ENCODE peak calls at places on chromosomes 11 and 22, in six cellular contexts. One of them, this sample, is unnamed.

GRCh38 chr11:92473736-92474135 is 249.1 kb downstream of the FAT3 start:
- DNase-seq in HCT116: no peak
- DNase-seq in H1: no peak
- DNase-seq in K562: no peak
- DNase-seq in GM12878: no peak
- DNase-seq in NT2/D1: no peak
- DNase-seq in this sample: no peak

GRCh38 chr11:64787526-64788320 is 9.4 kb upstream of the SF1 start:
- DNase-seq in HCT116: no peak
- DNase-seq in H1: peak; percentile 89
- DNase-seq in K562: peak; percentile 79
- DNase-seq in GM12878: no peak
- DNase-seq in NT2/D1: no peak
- DNase-seq in this sample: peak; percentile 41

GRCh38 chr11:101848262-101848661 is 66.5 kb upstream of the CEP126 start:
- DNase-seq in HCT116: no peak
- DNase-seq in H1: no peak
- DNase-seq in K562: no peak
- DNase-seq in GM12878: no peak
- DNase-seq in NT2/D1: no peak
- DNase-seq in this sample: peak; percentile 20

GRCh38 chr22:44037519-44038370 is 13.6 kb downstream of the PARVB start:
- DNase-seq in HCT116: peak; percentile 69
- DNase-seq in H1: no peak
- DNase-seq in K562: no peak
- DNase-seq in GM12878: no peak
- DNase-seq in NT2/D1: no peak
- DNase-seq in this sample: no peak

GRCh38 chr11:69744435-69744834 is 30.7 kb downstream of the FGF4 start:
- DNase-seq in HCT116: no peak
- DNase-seq in H1: no peak
- DNase-seq in K562: no peak
- DNase-seq in GM12878: no peak
- DNase-seq in NT2/D1: peak; percentile 78
- DNase-seq in this sample: peak; percentile 69

GRCh38 chr11:36156486-36157150 is 132.6 kb downstream of the COMMD9 start:
- DNase-seq in HCT116: no peak
- DNase-seq in H1: no peak
- DNase-seq in K562: no peak
- DNase-seq in GM12878: no peak
- DNase-seq in NT2/D1: no peak
- DNase-seq in this sample: no peak

GRCh38 chr11:83044958-83045712 is 26.6 kb downstream of the RAB30 start:
- DNase-seq in HCT116: no peak
- DNase-seq in H1: no peak
- DNase-seq in K562: peak; percentile 18
- DNase-seq in GM12878: no peak
- DNase-seq in NT2/D1: no peak
- DNase-seq in this sample: no peak

GRCh38 chr11:106076421-106076922 is 675 bp downstream of the KBTBD3 start:
- DNase-seq in HCT116: no peak
- DNase-seq in H1: no peak
- DNase-seq in K562: no peak
- DNase-seq in GM12878: no peak
- DNase-seq in NT2/D1: no peak
- DNase-seq in this sample: no peak

GRCh38 chr11:120284272-120284671 is 40.8 kb upstream of the TLCD5 start:
- DNase-seq in HCT116: no peak
- DNase-seq in H1: no peak
- DNase-seq in K562: no peak
- DNase-seq in GM12878: no peak
- DNase-seq in NT2/D1: no peak
- DNase-seq in this sample: peak; percentile 42

GRCh38 chr11:75245356-75246005 is 4.9 kb downstream of the TPBGL start:
- DNase-seq in HCT116: no peak
- DNase-seq in H1: no peak
- DNase-seq in K562: peak; percentile 38
- DNase-seq in GM12878: no peak
- DNase-seq in NT2/D1: no peak
- DNase-seq in this sample: peak; percentile 24

GRCh38 chr11:31240340-31240904 is 129.1 kb downstream of the DCDC1 start:
- DNase-seq in HCT116: peak; percentile 59
- DNase-seq in H1: no peak
- DNase-seq in K562: peak; percentile 24
- DNase-seq in GM12878: no peak
- DNase-seq in NT2/D1: peak; percentile 47
- DNase-seq in this sample: peak; percentile 59

GRCh38 chr22:38796262-38796957 is 2.5 kb upstream of the DNAL4 start:
- DNase-seq in HCT116: no peak
- DNase-seq in H1: no peak
- DNase-seq in K562: no peak
- DNase-seq in GM12878: no peak
- DNase-seq in NT2/D1: no peak
- DNase-seq in this sample: no peak

GRCh38 chr11:68430801-68431200 is 29.8 kb upstream of the PPP6R3 start:
- DNase-seq in HCT116: no peak
- DNase-seq in H1: no peak
- DNase-seq in K562: no peak
- DNase-seq in GM12878: no peak
- DNase-seq in NT2/D1: no peak
- DNase-seq in this sample: no peak

GRCh38 chr22:43255299-43255698 is 68.4 kb upstream of the TTLL12 start:
- DNase-seq in HCT116: no peak
- DNase-seq in H1: no peak
- DNase-seq in K562: no peak
- DNase-seq in GM12878: no peak
- DNase-seq in NT2/D1: no peak
- DNase-seq in this sample: no peak

GRCh38 chr22:32478994-32479393 is 4.4 kb downstream of the FBXO7 start:
- DNase-seq in HCT116: no peak
- DNase-seq in H1: no peak
- DNase-seq in K562: no peak
- DNase-seq in GM12878: no peak
- DNase-seq in NT2/D1: no peak
- DNase-seq in this sample: no peak

GRCh38 chr11:107545101-107545514 is 20.4 kb downstream of the ALKBH8 start:
- DNase-seq in HCT116: peak; percentile 76
- DNase-seq in H1: no peak
- DNase-seq in K562: no peak
- DNase-seq in GM12878: no peak
- DNase-seq in NT2/D1: no peak
- DNase-seq in this sample: no peak

GRCh38 chr11:19320764-19321163 is 80.0 kb upstream of the E2F8 start:
- DNase-seq in HCT116: no peak
- DNase-seq in H1: no peak
- DNase-seq in K562: no peak
- DNase-seq in GM12878: no peak
- DNase-seq in NT2/D1: no peak
- DNase-seq in this sample: no peak

GRCh38 chr22:50473088-50473487 is 1.7 kb downstream of the SBF1 start:
- DNase-seq in HCT116: peak; percentile 43
- DNase-seq in H1: no peak
- DNase-seq in K562: peak; percentile 34
- DNase-seq in GM12878: no peak
- DNase-seq in NT2/D1: no peak
- DNase-seq in this sample: peak; percentile 35

GRCh38 chr22:22865311-22866072 is 22.1 kb upstream of the IGLL5 start:
- DNase-seq in HCT116: no peak
- DNase-seq in H1: no peak
- DNase-seq in K562: no peak
- DNase-seq in GM12878: no peak
- DNase-seq in NT2/D1: no peak
- DNase-seq in this sample: no peak

GRCh38 chr11:120883404-120884135 is 140.3 kb upstream of the TBCEL start:
- DNase-seq in HCT116: no peak
- DNase-seq in H1: no peak
- DNase-seq in K562: no peak
- DNase-seq in GM12878: no peak
- DNase-seq in NT2/D1: no peak
- DNase-seq in this sample: no peak

GRCh38 chr22:23106906-23107367 is 34.9 kb downstream of the RSPH14 start:
- DNase-seq in HCT116: no peak
- DNase-seq in H1: no peak
- DNase-seq in K562: peak; percentile 66
- DNase-seq in GM12878: no peak
- DNase-seq in NT2/D1: no peak
- DNase-seq in this sample: peak; percentile 39

GRCh38 chr22:24003887-24004286 is 1.4 kb downstream of the GSTT4 start:
- DNase-seq in HCT116: no peak
- DNase-seq in H1: no peak
- DNase-seq in K562: no peak
- DNase-seq in GM12878: no peak
- DNase-seq in NT2/D1: no peak
- DNase-seq in this sample: no peak

GRCh38 chr11:35605691-35606090 is 12.6 kb upstream of the FJX1 start:
- DNase-seq in HCT116: no peak
- DNase-seq in H1: no peak
- DNase-seq in K562: no peak
- DNase-seq in GM12878: no peak
- DNase-seq in NT2/D1: no peak
- DNase-seq in this sample: no peak

GRCh38 chr22:26357281-26357680 is 71.8 kb upstream of the ASPHD2 start:
- DNase-seq in HCT116: no peak
- DNase-seq in H1: no peak
- DNase-seq in K562: no peak
- DNase-seq in GM12878: no peak
- DNase-seq in NT2/D1: no peak
- DNase-seq in this sample: no peak

GRCh38 chr22:37951305-37951704 is 2.1 kb downstream of the C22orf23 start:
- DNase-seq in HCT116: no peak
- DNase-seq in H1: no peak
- DNase-seq in K562: peak; percentile 32
- DNase-seq in GM12878: no peak
- DNase-seq in NT2/D1: no peak
- DNase-seq in this sample: peak; percentile 47

GRCh38 chr22:36002861-36003260 is 25.8 kb downstream of the RBFOX2 start:
- DNase-seq in HCT116: no peak
- DNase-seq in H1: no peak
- DNase-seq in K562: peak; percentile 8
- DNase-seq in GM12878: no peak
- DNase-seq in NT2/D1: no peak
- DNase-seq in this sample: no peak

GRCh38 chr11:81497202-81497804 is 1236.4 kb downstream of the FAM181B start:
- DNase-seq in HCT116: peak; percentile 0
- DNase-seq in H1: no peak
- DNase-seq in K562: peak; percentile 30
- DNase-seq in GM12878: no peak
- DNase-seq in NT2/D1: peak; percentile 35
- DNase-seq in this sample: peak; percentile 24

GRCh38 chr11:125166347-125166841 is 1.8 kb downstream of the PKNOX2 start:
- DNase-seq in HCT116: no peak
- DNase-seq in H1: peak; percentile 64
- DNase-seq in K562: no peak
- DNase-seq in GM12878: no peak
- DNase-seq in NT2/D1: no peak
- DNase-seq in this sample: no peak

GRCh38 chr11:9687736-9688494 is 24.0 kb downstream of the SWAP70 start:
- DNase-seq in HCT116: no peak
- DNase-seq in H1: no peak
- DNase-seq in K562: no peak
- DNase-seq in GM12878: no peak
- DNase-seq in NT2/D1: no peak
- DNase-seq in this sample: no peak

GRCh38 chr11:93251922-93252321 is 54.1 kb upstream of the SLC36A4 start:
- DNase-seq in HCT116: no peak
- DNase-seq in H1: no peak
- DNase-seq in K562: no peak
- DNase-seq in GM12878: no peak
- DNase-seq in NT2/D1: no peak
- DNase-seq in this sample: no peak

GRCh38 chr11:62560566-62561103 is 13.1 kb downstream of the EEF1G start:
- DNase-seq in HCT116: peak; percentile 92
- DNase-seq in H1: peak; percentile 89
- DNase-seq in K562: peak; percentile 85
- DNase-seq in GM12878: no peak
- DNase-seq in NT2/D1: peak; percentile 95
- DNase-seq in this sample: peak; percentile 91

GRCh38 chr11:100235085-100235484 is 452.0 kb upstream of the ARHGAP42 start:
- DNase-seq in HCT116: no peak
- DNase-seq in H1: no peak
- DNase-seq in K562: no peak
- DNase-seq in GM12878: no peak
- DNase-seq in NT2/D1: no peak
- DNase-seq in this sample: no peak
- TF ChIP-seq ZNF274 in HCT116: no peak
- TF ChIP-seq ZNF274 in H1: no peak
- TF ChIP-seq ZNF274 in K562: no peak
- TF ChIP-seq ZNF274 in GM12878: no peak
- TF ChIP-seq ZNF274 in NT2/D1: no peak
- TF ChIP-seq ZNF274 in this sample: no peak

GRCh38 chr11:104682241-104682640 is 216.0 kb downstream of the CASP12 start:
- DNase-seq in HCT116: no peak
- DNase-seq in H1: no peak
- DNase-seq in K562: no peak
- DNase-seq in GM12878: no peak
- DNase-seq in NT2/D1: no peak
- DNase-seq in this sample: no peak

GRCh38 chr11:104672897-104673296 is 225.4 kb downstream of the CASP12 start:
- DNase-seq in HCT116: no peak
- DNase-seq in H1: no peak
- DNase-seq in K562: no peak
- DNase-seq in GM12878: no peak
- DNase-seq in NT2/D1: no peak
- DNase-seq in this sample: no peak

DNA sequence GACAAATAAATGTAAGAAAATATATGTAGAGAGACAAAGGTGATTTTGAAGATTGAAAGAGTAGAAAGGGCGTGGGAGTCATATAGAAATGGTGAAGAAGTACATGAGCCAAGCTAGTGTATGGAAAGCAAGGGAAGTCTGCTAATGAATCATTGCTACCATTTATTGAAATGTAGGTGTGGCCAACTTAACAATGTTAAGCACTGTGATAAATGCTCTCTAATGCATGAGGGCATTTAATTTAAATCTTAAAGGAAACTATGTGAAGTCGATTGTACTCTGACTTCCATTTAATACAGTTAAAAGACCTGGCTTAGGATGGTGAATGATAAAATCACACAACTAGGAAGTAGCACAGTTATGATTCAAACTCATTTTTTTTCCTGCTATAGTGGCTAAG is 219.9 kb downstream of the CASP12 start:
- DNase-seq in HCT116: no peak
- DNase-seq in H1: no peak
- DNase-seq in K562: no peak
- DNase-seq in GM12878: no peak
- DNase-seq in NT2/D1: no peak
- DNase-seq in this sample: no peak
- TF ChIP-seq ZNF274 in HCT116: no peak
- TF ChIP-seq ZNF274 in H1: no peak
- TF ChIP-seq ZNF274 in K562: no peak
- TF ChIP-seq ZNF274 in GM12878: no peak
- TF ChIP-seq ZNF274 in NT2/D1: no peak
- TF ChIP-seq ZNF274 in this sample: no peak

GRCh38 chr22:48354082-48354481 is 1473.6 kb downstream of the BRD1 start:
- DNase-seq in HCT116: no peak
- DNase-seq in H1: no peak
- DNase-seq in K562: no peak
- DNase-seq in GM12878: no peak
- DNase-seq in NT2/D1: no peak
- DNase-seq in this sample: no peak
- TF ChIP-seq ZNF274 in HCT116: no peak
- TF ChIP-seq ZNF274 in H1: no peak
- TF ChIP-seq ZNF274 in K562: no peak
- TF ChIP-seq ZNF274 in GM12878: no peak
- TF ChIP-seq ZNF274 in NT2/D1: no peak
- TF ChIP-seq ZNF274 in this sample: no peak

GRCh38 chr22:19822301-19823117 is 32.2 kb downstream of the GNB1L start:
- DNase-seq in HCT116: no peak
- DNase-seq in H1: peak; percentile 46
- DNase-seq in K562: no peak
- DNase-seq in GM12878: no peak
- DNase-seq in NT2/D1: no peak
- DNase-seq in this sample: no peak
- TF ChIP-seq ZNF274 in HCT116: no peak
- TF ChIP-seq ZNF274 in H1: no peak
- TF ChIP-seq ZNF274 in K562: no peak
- TF ChIP-seq ZNF274 in GM12878: no peak
- TF ChIP-seq ZNF274 in NT2/D1: no peak
- TF ChIP-seq ZNF274 in this sample: no peak

This sample was measured in HepG2.